ENCODE peak calls at places on chromosomes 2 and 18, in six cellular contexts. C is NCI-H526; P is GM06990; V is spleen; J is stimulated activated naive CD8-positive, alpha-beta T cell treated with anti-CD3 and anti-CD28 coated beads, Interleukin-15, amount 100 ng/mL, for 72 hours; D is endothelial cell. Y is an unnamed sample.

GRCh38 chr2:219611866-219612604 is 14.4 kb downstream of the STK11IP start:
- DNase-seq in V (peak), C (no peak), P (no peak), D (no peak), J (no peak), Y (no peak)

GRCh38 chr2:96729748-96730147 is 10.1 kb downstream of the LMAN2L start:
- DNase-seq in J (no peak), P (no peak), C (no peak), D (no peak), V (no peak), Y (no peak)

GRCh38 chr2:227939271-227940027 is 68.0 kb downstream of the DAW1 start:
- DNase-seq in C (no peak), J (no peak), V (no peak), D (no peak), P (no peak), Y (peak)

GRCh38 chr2:238264072-238264460 is 24.2 kb upstream of the HES6 start:
- DNase-seq in V (peak), P (no peak), J (no peak), D (no peak), C (no peak), Y (no peak)

GRCh38 chr2:25567406-25567805 is 106.0 kb downstream of the DTNB start:
- DNase-seq in P (peak), C (no peak), V (no peak), J (no peak), D (no peak), Y (no peak)

GRCh38 chr18:48462510-48462909 is 53.3 kb upstream of the ZBTB7C start:
- DNase-seq in D (no peak), J (no peak), V (no peak), P (no peak), C (no peak), Y (no peak)

GRCh38 chr2:218896501-218897393 is 16.1 kb downstream of the WNT10A start:
- DNase-seq in J (peak), P (peak), C (peak), V (peak), D (no peak), Y (no peak)

GRCh38 chr18:79484661-79485621 is 89.2 kb downstream of the NFATC1 start:
- DNase-seq in J (no peak), C (no peak), V (peak), P (no peak), D (peak), Y (no peak)

GRCh38 chr18:23071285-23071684 is 64.0 kb upstream of the CABLES1 start:
- DNase-seq in V (peak), P (peak), D (no peak), J (peak), C (no peak), Y (no peak)

GRCh38 chr2:30765876-30766470 is 41.3 kb downstream of the CAPN13 start:
- DNase-seq in V (peak), C (no peak), J (no peak), P (no peak), D (no peak), Y (no peak)

GRCh38 chr2:236666646-236667204 is 97.1 kb downstream of the ACKR3 start:
- DNase-seq in P (no peak), J (no peak), D (no peak), C (no peak), V (no peak), Y (no peak)

GRCh38 chr2:88144914-88145497 is 17.1 kb upstream of the FABP1 start:
- DNase-seq in J (no peak), D (no peak), C (no peak), V (no peak), P (no peak), Y (no peak)

GRCh38 chr2:190910341-190911136 is 29.9 kb downstream of the GLS start:
- DNase-seq in P (no peak), D (no peak), V (no peak), J (no peak), C (no peak), Y (no peak)

GRCh38 chr2:42842418-42842817 is 50.0 kb upstream of the HAAO start:
- DNase-seq in D (no peak), P (no peak), C (no peak), V (no peak), J (no peak), Y (no peak)

GRCh38 chr2:176813526-176814179 is 398.9 kb upstream of the HNRNPA3 start:
- DNase-seq in P (no peak), C (no peak), D (no peak), J (no peak), V (no peak), Y (no peak)

GRCh38 chr2:34242741-34243123 is 643.6 kb upstream of the FAM98A start:
- DNase-seq in C (no peak), P (no peak), V (no peak), D (no peak), J (no peak), Y (no peak)

GRCh38 chr2:164314148-164314547 is 307.1 kb downstream of the GRB14 start:
- DNase-seq in P (no peak), J (no peak), V (no peak), D (no peak), C (no peak), Y (no peak)

GRCh38 chr2:158644139-158644538 is 151.0 kb upstream of the DAPL1 start:
- DNase-seq in D (no peak), J (no peak), C (no peak), P (no peak), V (no peak), Y (no peak)

GRCh38 chr2:140895378-140895777 is 1235.4 kb downstream of the LRP1B start:
- DNase-seq in D (no peak), J (no peak), V (no peak), C (no peak), P (no peak), Y (no peak)

GRCh38 chr18:48629730-48630324 is 91.0 kb downstream of the CTIF start:
- DNase-seq in V (peak), D (no peak), J (no peak), C (no peak), P (no peak), Y (no peak)

GRCh38 chr2:134897932-134898331 is 20.7 kb upstream of the CCNT2 start:
- DNase-seq in C (no peak), D (no peak), P (no peak), V (no peak), J (no peak), Y (no peak)

Y was measured in neural crest cell.